ENCODE peak calls at places on chromosomes 4 and X, in five cellular contexts. One of them, this sample, is unnamed.

GRCh38 chr4:66574145-66574978 is 904.1 kb upstream of the EPHA5 start:
- DNase-seq in iris pigment epithelial cell: peak; percentile 58
- DNase-seq in AG09309: peak; percentile 66
- DNase-seq in AG20443: no peak
- DNase-seq in CD8-positive, alpha-beta memory T cell: no peak
- DNase-seq in this sample: peak; percentile 83

GRCh38 chr4:63717384-63717783 is 691.9 kb downstream of the TECRL start:
- DNase-seq in iris pigment epithelial cell: peak; percentile 6
- DNase-seq in AG09309: no peak
- DNase-seq in AG20443: no peak
- DNase-seq in CD8-positive, alpha-beta memory T cell: no peak
- DNase-seq in this sample: peak; percentile 14

GRCh38 chrX:53080628-53081580 is 1.3 kb upstream of the TSPYL2 start:
- DNase-seq in iris pigment epithelial cell: peak; percentile 27
- DNase-seq in AG09309: no peak
- DNase-seq in AG20443: no peak
- DNase-seq in CD8-positive, alpha-beta memory T cell: peak; percentile 22
- DNase-seq in this sample: peak; percentile 37

GRCh38 chrX:74295102-74295501 is 8.9 kb upstream of the ZCCHC13 start:
- DNase-seq in iris pigment epithelial cell: no peak
- DNase-seq in AG09309: no peak
- DNase-seq in AG20443: no peak
- DNase-seq in CD8-positive, alpha-beta memory T cell: no peak
- DNase-seq in this sample: no peak

GRCh38 chrX:18973527-18974192 is 10.3 kb downstream of the PHKA2 start:
- DNase-seq in iris pigment epithelial cell: no peak
- DNase-seq in AG09309: no peak
- DNase-seq in AG20443: no peak
- DNase-seq in CD8-positive, alpha-beta memory T cell: no peak
- DNase-seq in this sample: no peak

GRCh38 chrX:46381630-46382029 is 163.6 kb downstream of the ZNF674 start:
- DNase-seq in iris pigment epithelial cell: peak; percentile 31
- DNase-seq in AG09309: no peak
- DNase-seq in AG20443: peak; percentile 24
- DNase-seq in CD8-positive, alpha-beta memory T cell: no peak
- DNase-seq in this sample: peak; percentile 19

GRCh38 chrX:16559206-16559619 is 90.7 kb upstream of the S100G start:
- DNase-seq in iris pigment epithelial cell: no peak
- DNase-seq in AG09309: peak; percentile 7
- DNase-seq in AG20443: peak; percentile 38
- DNase-seq in CD8-positive, alpha-beta memory T cell: no peak
- DNase-seq in this sample: no peak

GRCh38 chr4:142091691-142092182 is 455.4 kb downstream of the IL15 start:
- DNase-seq in iris pigment epithelial cell: peak; percentile 93
- DNase-seq in AG09309: peak; percentile 98
- DNase-seq in AG20443: peak; percentile 70
- DNase-seq in CD8-positive, alpha-beta memory T cell: no peak
- DNase-seq in this sample: peak; percentile 99

GRCh38 chr4:2416564-2417195 is 1.8 kb downstream of the ZFYVE28 start:
- DNase-seq in iris pigment epithelial cell: peak; percentile 14
- DNase-seq in AG09309: no peak
- DNase-seq in AG20443: peak; percentile 56
- DNase-seq in CD8-positive, alpha-beta memory T cell: no peak
- DNase-seq in this sample: no peak

GRCh38 chrX:102517331-102517730 is 792 bp upstream of the TMSB15A start:
- DNase-seq in iris pigment epithelial cell: peak; percentile 3
- DNase-seq in AG09309: no peak
- DNase-seq in AG20443: no peak
- DNase-seq in CD8-positive, alpha-beta memory T cell: no peak
- DNase-seq in this sample: peak; percentile 5

GRCh38 chr4:124727331-124727730 is 14.8 kb upstream of the ANKRD50 start:
- DNase-seq in iris pigment epithelial cell: no peak
- DNase-seq in AG09309: no peak
- DNase-seq in AG20443: no peak
- DNase-seq in CD8-positive, alpha-beta memory T cell: no peak
- DNase-seq in this sample: no peak